ENCODE peak calls at places on chromosomes 6 and 20, in seven cellular contexts. Y, H, Z, J, G, N and B are unnamed samples.

GRCh38 chr20:50821257-50821921 is 26.5 kb downstream of the BCAS4 start:
- DNase-seq in Y (no peak), H (no peak), Z (no peak), J (no peak), G (no peak), N (no peak), B (no peak)

GRCh38 chr20:35092524-35093244 is at the start of gene TRPC4AP:
- DNase-seq in Y (peak), H (peak), Z (peak), J (peak), G (peak), N (peak), B (peak)

GRCh38 chr6:44076366-44077200 is 50.7 kb downstream of the MRPL14 start:
- DNase-seq in Y (peak), H (no peak), Z (no peak), J (peak), G (no peak), N (peak), B (no peak)

GRCh38 chr6:19714415-19715165 is 122.6 kb upstream of the ID4 start:
- DNase-seq in Y (no peak), H (no peak), Z (no peak), J (no peak), G (no peak), N (no peak), B (no peak)

GRCh38 chr6:8172510-8172909 is 70.2 kb upstream of the EEF1E1 start:
- DNase-seq in Y (no peak), H (no peak), Z (no peak), J (no peak), G (no peak), N (no peak), B (no peak)

GRCh38 chr6:17741507-17741906 is 34.8 kb upstream of the NUP153 start:
- DNase-seq in Y (no peak), H (no peak), Z (no peak), J (no peak), G (no peak), N (no peak), B (peak)

GRCh38 chr20:47790032-47790965 is 5.0 kb upstream of the SULF2 start:
- DNase-seq in Y (no peak), H (no peak), Z (no peak), J (peak), G (no peak), N (peak), B (no peak)

GRCh38 chr20:47334022-47334551 is 22.4 kb downstream of the ZMYND8 start:
- DNase-seq in Y (no peak), H (no peak), Z (peak), J (no peak), G (no peak), N (peak), B (peak)

GRCh38 chr20:51420111-51420510 is 122.4 kb downstream of the NFATC2 start:
- DNase-seq in Y (no peak), H (no peak), Z (no peak), J (no peak), G (no peak), N (no peak), B (no peak)

GRCh38 chr20:59810376-59811187 is 122.9 kb downstream of the SYCP2 start:
- DNase-seq in Y (no peak), H (no peak), Z (no peak), J (no peak), G (no peak), N (no peak), B (no peak)

GRCh38 chr6:45072014-45072413 is 256.1 kb upstream of the RUNX2 start:
- DNase-seq in Y (no peak), H (no peak), Z (no peak), J (no peak), G (no peak), N (no peak), B (no peak)

GRCh38 chr20:25532015-25532751 is 53.1 kb downstream of the NINL start:
- DNase-seq in Y (no peak), H (no peak), Z (peak), J (no peak), G (no peak), N (no peak), B (peak)

GRCh38 chr6:167893416-167893815 is 66.7 kb downstream of the AFDN start:
- DNase-seq in Y (no peak), H (no peak), Z (peak), J (no peak), G (no peak), N (peak), B (no peak)

GRCh38 chr6:117956386-117956785 is 49.3 kb downstream of the SLC35F1 start:
- DNase-seq in Y (no peak), H (no peak), Z (no peak), J (no peak), G (no peak), N (no peak), B (no peak)

GRCh38 chr6:137099689-137100398 is 55.1 kb upstream of the IL20RA start:
- DNase-seq in Y (no peak), H (no peak), Z (no peak), J (no peak), G (no peak), N (no peak), B (no peak)

GRCh38 chr20:29497261-29497671 is 1760.2 kb upstream of the DEFB115 start:
- DNase-seq in Y (no peak), H (peak), Z (peak), J (peak), G (no peak), N (no peak), B (peak)